ENCODE peak calls at places on chromosomes 7 and 10, in four cellular contexts. T is stimulated activated CD4-positive, alpha-beta T cell treated with anti-CD3 and anti-CD28 coated beads, TNF-alpha, amount 100 ng/mL, for 1 hour; B is sciatic nerve; O is stimulated activated naive CD4-positive, alpha-beta T cell treated with Interleukin-2 at 50 U/mL for 16 hours. J is an unnamed sample.

GRCh38 chr10:63724922-63725321 is 203.7 kb downstream of the REEP3 start:
- DNase-seq in B (no peak), T (no peak), O (no peak), J (no peak)

GRCh38 chr7:117825132-117825531 is 48.1 kb downstream of the CTTNBP2 start:
- DNase-seq in T (no peak), O (no peak), B (no peak), J (no peak)

GRCh38 chr10:6239213-6239991 is 36.7 kb downstream of the PFKFB3 start:
- DNase-seq in T (peak), O (peak), B (no peak), J (no peak)

GRCh38 chr10:95963202-95963991 is 55.6 kb downstream of the CC2D2B start:
- DNase-seq in T (no peak), B (no peak), O (no peak), J (no peak)

GRCh38 chr10:89664206-89664605 is 19.2 kb upstream of the PANK1 start:
- DNase-seq in B (no peak), O (no peak), T (no peak), J (no peak)

GRCh38 chr7:5596046-5596895 is 172.6 kb upstream of the TNRC18 start:
- DNase-seq in B (peak), O (peak), T (peak), J (peak)

GRCh38 chr10:121444515-121444914 is 153.7 kb downstream of the FGFR2 start:
- DNase-seq in B (no peak), T (no peak), O (no peak), J (no peak)

GRCh38 chr10:60042959-60043358 is 136.6 kb upstream of the CCDC6 start:
- DNase-seq in O (no peak), B (no peak), T (no peak), J (no peak)

GRCh38 chr7:27177795-27178320 is 3.7 kb upstream of the HOXA10 start:
- DNase-seq in B (no peak), O (no peak), T (no peak), J (peak)

GRCh38 chr7:7911756-7912155 is 56.8 kb upstream of the GLCCI1 start:
- DNase-seq in O (no peak), B (no peak), T (no peak), J (no peak)

GRCh38 chr7:137928626-137929025 is 73.3 kb downstream of the CREB3L2 start:
- DNase-seq in O (no peak), T (no peak), B (no peak), J (no peak)

GRCh38 chr10:105413997-105414396 is 772.9 kb downstream of the SORCS3 start:
- DNase-seq in T (no peak), B (no peak), O (no peak), J (no peak)

GRCh38 chr10:89204621-89205020 is 2.5 kb downstream of the CH25H start:
- DNase-seq in O (no peak), T (no peak), B (no peak), J (no peak)

GRCh38 chr7:33444501-33444900 is 315.1 kb downstream of the BBS9 start:
- DNase-seq in T (no peak), B (no peak), O (no peak), J (no peak)

GRCh38 chr10:131636841-131637724 is 263.7 kb upstream of the PPP2R2D start:
- DNase-seq in T (no peak), B (no peak), O (no peak), J (no peak)

GRCh38 chr7:106768324-106768751 is 96.7 kb upstream of the PIK3CG start:
- DNase-seq in O (no peak), B (no peak), T (no peak), J (no peak)

GRCh38 chr7:39461263-39461662 is 104.9 kb upstream of the YAE1 start:
- DNase-seq in B (no peak), O (no peak), T (no peak), J (no peak)

GRCh38 chr7:480531-481218 is 39.0 kb downstream of the PDGFA start:
- DNase-seq in B (peak), O (no peak), T (no peak), J (no peak)

J was measured in HAP-1.